ENCODE peak calls at places on chromosomes 4 and X, in ten cellular contexts. G, V, D, R, L, J, B, T, M and F are unnamed samples.

GRCh38 chr4:8163026-8163425 is 4.4 kb upstream of the ABLIM2 start:
- DNase-seq in D (no peak), V (no peak), L (no peak), G (peak; percentile 18), J (peak; percentile 45), B (no peak), R (no peak), T (no peak), M (no peak), F (no peak)

GRCh38 chr4:80538276-80538926 is 202.9 kb downstream of the CFAP299 start:
- DNase-seq in G (no peak), R (no peak), B (no peak), V (no peak), J (no peak), T (no peak), M (no peak), L (peak; percentile 85), D (no peak), F (no peak)

GRCh38 chr4:116501954-116502353 is 583.4 kb downstream of the TRAM1L1 start:
- DNase-seq in R (no peak), J (no peak), B (no peak), G (no peak), T (peak; percentile 18), V (no peak), L (no peak), M (no peak), D (no peak), F (no peak)

GRCh38 chr4:148007303-148007702 is 275.4 kb downstream of the ARHGAP10 start:
- DNase-seq in T (no peak), B (no peak), J (no peak), L (peak; percentile 99), V (no peak), D (no peak), M (no peak), R (no peak), G (no peak), F (no peak)

GRCh38 chrX:135382260-135382659 is 39.5 kb upstream of the SMIM10L2A start:
- DNase-seq in T (no peak), M (no peak), J (no peak), V (no peak), L (no peak), B (no peak), G (no peak), D (no peak), R (no peak), F (no peak)

GRCh38 chr4:22508376-22508775 is 7.5 kb downstream of the ADGRA3 start:
- DNase-seq in L (peak; percentile 49), V (no peak), D (no peak), R (no peak), G (no peak), T (no peak), J (no peak), M (no peak), B (no peak), F (no peak)

GRCh38 chr4:32499176-32499575 is 1779.0 kb downstream of the PCDH7 start:
- DNase-seq in J (no peak), M (no peak), R (no peak), G (no peak), B (no peak), V (no peak), L (no peak), T (no peak), D (no peak), F (no peak)

GRCh38 chrX:115023139-115023538 is 5.7 kb upstream of the IL13RA2 start:
- DNase-seq in J (no peak), G (no peak), M (no peak), B (no peak), T (no peak), L (peak; percentile 90), D (no peak), R (no peak), V (no peak), F (no peak)

GRCh38 chrX:79270401-79270800 is 96.7 kb downstream of the ITM2A start:
- DNase-seq in G (peak; percentile 84), D (peak; percentile 58), T (peak; percentile 46), M (peak; percentile 77), B (peak; percentile 18), J (peak; percentile 54), V (no peak), R (peak; percentile 46), L (no peak), F (peak; percentile 53)

DNA sequence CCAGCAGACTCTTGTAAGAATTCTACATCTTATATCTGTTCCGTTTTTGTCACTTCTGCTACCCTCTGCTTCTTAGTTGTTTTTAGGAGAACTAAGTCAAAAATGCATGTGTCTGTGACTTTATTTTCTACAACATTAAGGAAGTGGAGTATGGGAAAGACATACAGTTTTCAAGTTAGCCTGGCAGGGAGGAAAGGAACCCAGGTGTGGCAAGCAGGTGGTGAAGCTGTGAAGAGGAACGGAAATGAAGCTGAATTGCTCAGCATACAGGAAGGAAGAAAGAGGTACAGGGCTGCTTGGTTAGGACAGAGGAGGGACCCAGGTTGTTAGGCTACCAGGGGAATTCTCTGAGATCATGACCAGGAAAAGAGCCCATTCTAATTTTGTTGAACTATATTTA is 9.4 kb downstream of the GPRIN3 start:
- DNase-seq in M (peak; percentile 59), J (no peak), R (no peak), V (no peak), L (no peak), B (no peak), D (peak; percentile 51), T (peak; percentile 9), G (peak; percentile 72), F (no peak)
- H3K4me3 ChIP-seq in M (peak overlapping the region; percentile 96), J (no peak overlapping the region), R (peak overlapping the region; percentile 41), V (no peak overlapping the region), L (no peak overlapping the region), B (no peak overlapping the region), D (peak overlapping the region; percentile 25), T (no peak overlapping the region), G (peak overlapping the region; percentile 41), F (no peak overlapping the region)

GRCh38 chr4:61199869-61200194 is 294 bp upstream of the ADGRL3 start:
- DNase-seq in T (no peak), D (no peak), J (no peak), L (no peak), V (no peak), R (no peak), M (no peak), G (no peak), B (no peak), F (no peak)
- H3K4me3 ChIP-seq in T (peak overlapping the region; percentile 82), D (no peak overlapping the region), J (no peak overlapping the region), L (peak overlapping the region; percentile 62), V (peak overlapping the region; percentile 58), R (peak overlapping the region; percentile 58), M (no peak overlapping the region), G (no peak overlapping the region), B (peak overlapping the region; percentile 61), F (no peak overlapping the region)

DNA sequence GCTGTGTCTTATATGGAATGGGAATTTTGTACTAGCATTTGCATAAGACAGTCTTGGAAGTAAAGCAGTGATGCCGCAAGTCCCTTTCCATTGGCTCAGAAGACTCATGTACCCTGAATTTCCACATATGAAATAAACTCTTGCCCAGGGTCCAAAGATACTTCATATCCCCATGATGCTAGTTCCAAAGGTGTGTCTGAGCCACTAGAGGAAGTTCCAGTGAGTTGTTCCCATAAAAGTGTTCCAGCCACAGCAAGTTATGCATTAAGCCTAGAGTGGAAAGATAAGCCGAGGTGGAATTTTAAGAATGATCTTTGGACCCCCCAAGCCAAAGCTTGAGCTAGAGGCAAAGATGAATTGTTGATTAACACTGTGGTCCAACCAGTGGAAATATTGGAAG is 9.3 kb upstream of the CEP135 start:
- DNase-seq in G (no peak), T (no peak), B (no peak), R (no peak), J (no peak), D (no peak), V (no peak), M (no peak), L (no peak), F (no peak)
- H3K4me3 ChIP-seq in G (no peak overlapping the region), T (no peak overlapping the region), B (no peak overlapping the region), R (no peak overlapping the region), J (no peak overlapping the region), D (no peak overlapping the region), V (no peak overlapping the region), M (no peak overlapping the region), L (no peak overlapping the region), F (no peak overlapping the region)

DNA sequence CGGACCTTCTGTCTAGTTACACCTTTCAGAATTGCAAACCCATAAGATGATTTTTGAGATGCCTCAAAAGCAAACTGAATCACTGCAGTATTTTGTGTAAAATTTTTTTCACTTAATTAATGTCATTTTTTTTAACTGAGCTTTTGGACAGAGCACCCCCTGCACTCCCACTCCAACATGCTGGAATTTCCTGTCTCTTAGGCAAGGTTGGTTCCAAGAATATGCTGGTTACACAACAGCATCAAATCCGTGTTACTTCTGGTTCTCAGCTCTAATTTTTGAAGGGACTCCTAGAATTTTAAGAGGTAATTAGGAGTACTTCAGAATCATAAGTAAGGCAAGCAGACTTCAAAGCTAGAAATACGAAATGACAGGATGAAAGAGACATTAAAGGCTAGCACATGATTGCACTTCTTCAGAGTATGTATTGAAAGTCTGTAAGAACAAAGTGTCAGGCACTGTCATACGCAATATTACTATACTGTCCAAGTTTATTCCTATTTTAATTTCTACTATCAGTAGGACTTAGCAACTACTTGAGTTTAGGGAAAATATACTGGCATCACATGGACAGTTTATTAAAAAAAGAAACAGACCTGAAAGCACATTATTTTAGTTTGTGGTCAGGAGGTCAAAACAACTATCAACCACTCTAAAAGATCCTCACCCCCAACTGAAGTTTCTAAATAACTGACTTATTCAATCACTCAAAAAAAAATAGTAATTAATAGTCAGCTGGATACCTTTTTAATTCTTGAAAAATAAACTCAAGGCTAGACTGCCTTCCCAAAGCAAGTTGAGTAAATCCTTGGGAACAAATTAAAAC is 1.6 kb upstream of the JCHAIN start:
- DNase-seq in M (no peak), G (no peak), D (no peak), T (no peak), B (no peak), L (peak; percentile 45), V (no peak), R (no peak), J (no peak), F (no peak)
- H3K4me3 ChIP-seq in M (no peak overlapping the region), G (no peak overlapping the region), D (no peak overlapping the region), T (no peak overlapping the region), B (no peak overlapping the region), L (no peak overlapping the region), V (no peak overlapping the region), R (no peak overlapping the region), J (no peak overlapping the region), F (no peak overlapping the region)

GRCh38 chrX:40173662-40174593 is 76.2 kb upstream of the BCOR start:
- DNase-seq in T (peak; percentile 55), D (no peak), R (peak; percentile 76), B (no peak), M (peak; percentile 49), J (peak; percentile 67), V (peak; percentile 15), G (peak; percentile 72), L (no peak), F (peak; percentile 59)
- H3K4me3 ChIP-seq in T (peak overlapping the region; percentile 59), D (peak overlapping the region; percentile 73), R (peak overlapping the region; percentile 58), B (peak overlapping the region; percentile 69), M (peak overlapping the region; percentile 83), J (no peak overlapping the region), V (peak overlapping the region; percentile 63), G (peak overlapping the region; percentile 72), L (no peak overlapping the region), F (peak overlapping the region; percentile 65)

DNA sequence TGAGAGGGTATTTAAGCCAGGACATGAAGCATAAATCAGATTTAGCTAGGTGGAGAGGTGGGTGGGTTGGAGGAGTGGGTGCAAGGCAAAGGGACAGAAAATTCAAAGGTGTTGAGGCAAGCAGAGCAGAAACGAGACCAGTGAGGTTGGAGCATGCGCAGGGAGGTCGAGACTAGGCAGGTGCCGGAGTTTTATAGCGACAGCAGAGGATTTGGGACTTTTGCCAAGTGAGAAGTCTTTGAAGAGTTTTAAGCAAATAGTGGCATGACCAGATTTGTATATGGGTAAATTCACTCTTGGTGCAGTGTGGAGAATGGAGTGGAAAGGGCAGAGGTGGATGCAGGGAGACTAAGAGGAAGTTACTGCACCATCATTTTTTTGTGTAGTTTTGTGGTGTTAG is 107.0 kb upstream of the TLR2 start:
- DNase-seq in L (no peak), V (no peak), T (no peak), J (no peak), M (no peak), D (no peak), B (no peak), R (no peak), G (no peak), F (no peak)
- H3K4me3 ChIP-seq in L (no peak overlapping the region), V (no peak overlapping the region), T (no peak overlapping the region), J (no peak overlapping the region), M (no peak overlapping the region), D (no peak overlapping the region), B (no peak overlapping the region), R (no peak overlapping the region), G (no peak overlapping the region), F (no peak overlapping the region)